ENCODE peak calls at places on chromosomes 11 and 22, in nine cellular contexts. O is GM23338, S is MM.1S, F is sigmoid colon, U is pancreas, A is lung, K is transverse colon, R is A549, B is heart right ventricle. I is an unnamed sample. For H3K4me1, the result is how much of the 10 kb centered on the place peaks cover.

GRCh38 chr11:8959546-8960166 is 4.6 kb downstream of the TMEM9B start:
- DNase-seq in O (peak), S (peak), F (no peak), U (no peak), A (peak), K (peak), R (peak), B (peak), I (peak)

GRCh38 chr11:109957000-109957399 is 136.2 kb upstream of the ZC3H12C start:
- DNase-seq in O (no peak), S (no peak), F (no peak), U (no peak), A (no peak), K (no peak), R (no peak), B (no peak), I (no peak)

GRCh38 chr11:74754507-74755255 is 6.0 kb downstream of the RNF169 start:
- DNase-seq in O (no peak), S (no peak), F (no peak), U (no peak), A (no peak), K (no peak), R (peak), B (no peak), I (no peak)

GRCh38 chr11:33500865-33501479 is 199.7 kb downstream of the C11orf91 start:
- DNase-seq in O (peak), S (peak), F (no peak), U (no peak), A (no peak), K (no peak), R (no peak), B (peak), I (peak)

GRCh38 chr11:1171985-1172728 is 14.4 kb downstream of the MUC5AC start:
- DNase-seq in O (no peak), S (no peak), F (no peak), U (no peak), A (no peak), K (no peak), R (no peak), B (no peak), I (no peak)

GRCh38 chr11:17413414-17414316 is 25.2 kb upstream of the KCNJ11 start:
- DNase-seq in O (no peak), S (no peak), F (no peak), U (peak), A (peak), K (peak), R (no peak), B (no peak), I (no peak)

GRCh38 chr11:834371-835316 is 1.9 kb downstream of the CD151 start:
- DNase-seq in O (no peak), S (no peak), F (peak), U (peak), A (peak), K (peak), R (peak), B (peak), I (no peak)

GRCh38 chr11:16986434-16987204 is 27.6 kb downstream of the PLEKHA7 start:
- DNase-seq in O (peak), S (peak), F (no peak), U (peak), A (peak), K (peak), R (no peak), B (no peak), I (no peak)

GRCh38 chr11:100338144-100338840 is 348.8 kb upstream of the ARHGAP42 start:
- DNase-seq in O (no peak), S (no peak), F (no peak), U (peak), A (no peak), K (no peak), R (no peak), B (no peak), I (no peak)

GRCh38 chr11:14189874-14190273 is 169.1 kb downstream of the RRAS2 start:
- DNase-seq in O (no peak), S (no peak), F (peak), U (no peak), A (peak), K (peak), R (no peak), B (no peak), I (no peak)

GRCh38 chr11:24511518-24511917 is 14.7 kb downstream of the LUZP2 start:
- DNase-seq in O (no peak), S (no peak), F (no peak), U (no peak), A (no peak), K (no peak), R (no peak), B (no peak), I (no peak)

GRCh38 chr11:71474141-71474770 is 21.3 kb downstream of the NADSYN1 start:
- DNase-seq in O (no peak), S (no peak), F (peak), U (no peak), A (no peak), K (no peak), R (no peak), B (no peak), I (no peak)

GRCh38 chr11:97871816-97872215 is 1148.9 kb upstream of the CNTN5 start:
- DNase-seq in O (no peak), S (peak), F (no peak), U (no peak), A (no peak), K (no peak), R (no peak), B (no peak), I (no peak)

GRCh38 chr11:8289426-8290047 is 25.9 kb upstream of the LMO1 start:
- DNase-seq in O (no peak), S (no peak), F (peak), U (no peak), A (no peak), K (no peak), R (no peak), B (no peak), I (peak)

GRCh38 chr11:13868710-13869403 is 93.7 kb upstream of the SPON1 start:
- DNase-seq in O (no peak), S (no peak), F (no peak), U (no peak), A (no peak), K (no peak), R (no peak), B (no peak), I (no peak)

GRCh38 chr22:36838119-36839030 is 21.5 kb upstream of the PVALB start:
- DNase-seq in O (no peak), S (no peak), F (no peak), U (peak), A (no peak), K (no peak), R (no peak), B (no peak), I (peak)

GRCh38 chr22:38080847-38081635 is 2.9 kb downstream of the SLC16A8 start:
- DNase-seq in O (peak), S (no peak), F (no peak), U (peak), A (no peak), K (peak), R (no peak), B (no peak), I (peak)

GRCh38 chr11:102457056-102457677 is 4.6 kb upstream of the TMEM123 start:
- DNase-seq in O (no peak), S (no peak), F (no peak), U (no peak), A (no peak), K (no peak), R (no peak), B (no peak), I (no peak)

GRCh38 chr11:61551630-61552029 is 29.2 kb downstream of the SYT7 start:
- DNase-seq in O (no peak), S (no peak), F (no peak), U (peak), A (no peak), K (no peak), R (peak), B (peak), I (no peak)

GRCh38 chr11:5405173-5405572 is 16.7 kb upstream of the OR51Q1 start:
- DNase-seq in O (no peak), S (no peak), F (no peak), U (no peak), A (no peak), K (no peak), R (no peak), B (no peak), I (no peak)

GRCh38 chr22:28019881-28020861 is 101.1 kb upstream of the PITPNB start:
- DNase-seq in O (peak), S (peak), F (peak), U (no peak), A (peak), K (peak), R (peak), B (peak), I (peak)

GRCh38 chr11:8375932-8376331 is 112.3 kb upstream of the LMO1 start:
- DNase-seq in O (no peak), S (no peak), F (peak), U (no peak), A (no peak), K (no peak), R (no peak), B (no peak), I (peak)

GRCh38 chr11:123630126-123630531 is 24.3 kb downstream of the SCN3B start:
- DNase-seq in O (no peak), S (no peak), F (no peak), U (no peak), A (no peak), K (no peak), R (no peak), B (no peak), I (no peak)

GRCh38 chr11:103047837-103048236 is 44.1 kb downstream of the DCUN1D5 start:
- DNase-seq in O (no peak), S (no peak), F (no peak), U (no peak), A (no peak), K (no peak), R (no peak), B (no peak), I (no peak)

GRCh38 chr11:12675951-12676711 is 1.9 kb downstream of the TEAD1 start:
- DNase-seq in O (no peak), S (peak), F (peak), U (no peak), A (no peak), K (no peak), R (no peak), B (no peak), I (peak)

GRCh38 chr11:3747704-3748103 is 49.6 kb downstream of the NUP98 start:
- DNase-seq in O (no peak), S (no peak), F (no peak), U (no peak), A (no peak), K (no peak), R (no peak), B (no peak), I (no peak)

GRCh38 chr11:10634407-10634806 is 59.1 kb downstream of the IRAG1 start:
- DNase-seq in O (no peak), S (no peak), F (no peak), U (no peak), A (no peak), K (no peak), R (no peak), B (no peak), I (no peak)

GRCh38 chr11:116221351-116221750 is 551.4 kb downstream of the BUD13 start:
- DNase-seq in O (no peak), S (no peak), F (no peak), U (no peak), A (no peak), K (no peak), R (no peak), B (no peak), I (no peak)

GRCh38 chr11:27319065-27319464 is 44.0 kb downstream of the CCDC34 start:
- DNase-seq in O (no peak), S (peak), F (no peak), U (no peak), A (no peak), K (no peak), R (peak), B (no peak), I (no peak)

GRCh38 chr11:113006916-113007445 is 45.8 kb downstream of the NCAM1 start:
- DNase-seq in O (no peak), S (no peak), F (no peak), U (no peak), A (no peak), K (no peak), R (no peak), B (no peak), I (peak)

GRCh38 chr11:108538022-108538424 is 39.8 kb upstream of the POGLUT3 start:
- DNase-seq in O (no peak), S (no peak), F (no peak), U (no peak), A (peak), K (peak), R (no peak), B (no peak), I (no peak)

GRCh38 chr11:77596626-77597025 is 6.9 kb downstream of the AQP11 start:
- DNase-seq in O (no peak), S (no peak), F (no peak), U (no peak), A (no peak), K (no peak), R (no peak), B (no peak), I (no peak)

GRCh38 chr11:325796-326591 is 5.3 kb upstream of the IFITM3 start:
- DNase-seq in O (no peak), S (no peak), F (peak), U (no peak), A (no peak), K (no peak), R (no peak), B (peak), I (no peak)

GRCh38 chr11:111912535-111912934 is at the start of gene HSPB2:
- DNase-seq in O (peak), S (no peak), F (peak), U (peak), A (no peak), K (no peak), R (no peak), B (peak), I (no peak)

DNA sequence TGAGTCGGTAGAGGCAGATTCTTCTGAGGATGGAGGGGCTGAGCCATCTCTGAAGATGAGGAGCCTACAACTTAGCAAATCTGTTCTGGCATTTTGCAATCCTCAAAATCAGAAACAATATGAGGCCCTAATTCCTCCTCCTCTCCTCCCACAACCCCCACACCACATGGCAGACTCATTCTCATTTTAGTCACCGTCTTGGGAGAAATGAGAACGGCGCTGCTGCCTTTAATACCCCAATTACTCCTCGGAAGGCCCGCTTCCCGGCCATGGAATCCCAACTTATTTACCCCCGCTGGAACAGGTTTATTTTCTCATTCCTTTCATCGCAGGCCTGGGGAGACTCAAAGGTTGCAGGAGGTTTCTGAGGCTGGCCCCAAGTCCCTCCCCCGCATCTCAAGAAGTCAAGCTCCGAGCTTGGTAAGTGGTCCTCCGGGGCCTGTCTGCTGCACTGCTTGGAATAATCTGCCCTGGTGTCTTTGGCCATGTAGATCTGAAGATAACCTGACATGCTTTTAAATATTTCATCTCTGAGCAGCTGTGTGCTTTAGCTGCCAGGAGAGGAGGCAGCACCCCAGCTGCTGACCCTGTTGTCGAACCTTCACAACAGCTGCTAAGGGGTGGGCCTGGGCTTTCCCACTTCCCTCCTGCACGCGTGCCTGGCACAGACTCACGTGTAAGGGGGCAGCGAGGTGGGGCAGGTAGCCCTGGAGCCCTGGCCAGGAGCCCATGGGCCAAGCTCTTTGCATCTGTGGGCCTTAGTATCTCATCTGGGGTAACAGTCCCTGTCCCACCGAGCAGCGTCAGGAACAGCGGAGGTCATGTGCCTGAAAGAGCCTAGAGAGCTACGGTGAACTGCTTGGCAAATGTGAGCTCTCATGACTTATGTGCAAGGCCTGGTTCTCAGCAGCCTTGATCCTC is 164.4 kb downstream of the ST3GAL4 start:
- DNase-seq in O (no peak), S (no peak), F (peak), U (no peak), A (no peak), K (no peak), R (no peak), B (no peak), I (no peak)
- H3K4me1 ChIP-seq in O (under half), S (under half), F (under half), U (under half), A (under half), K (under half), R (under half), B (under half), I (under half)

GRCh38 chr11:65558002-65558784 is at the start of gene LTBP3:
- DNase-seq in O (peak), S (peak), F (peak), U (peak), A (peak), K (peak), R (peak), B (peak), I (peak)
- TF ChIP-seq CTCF in O (no peak), S (no peak), F (no peak), U (no peak), A (no peak), K (no peak), R (no peak), B (peak), I (no peak)

DNA sequence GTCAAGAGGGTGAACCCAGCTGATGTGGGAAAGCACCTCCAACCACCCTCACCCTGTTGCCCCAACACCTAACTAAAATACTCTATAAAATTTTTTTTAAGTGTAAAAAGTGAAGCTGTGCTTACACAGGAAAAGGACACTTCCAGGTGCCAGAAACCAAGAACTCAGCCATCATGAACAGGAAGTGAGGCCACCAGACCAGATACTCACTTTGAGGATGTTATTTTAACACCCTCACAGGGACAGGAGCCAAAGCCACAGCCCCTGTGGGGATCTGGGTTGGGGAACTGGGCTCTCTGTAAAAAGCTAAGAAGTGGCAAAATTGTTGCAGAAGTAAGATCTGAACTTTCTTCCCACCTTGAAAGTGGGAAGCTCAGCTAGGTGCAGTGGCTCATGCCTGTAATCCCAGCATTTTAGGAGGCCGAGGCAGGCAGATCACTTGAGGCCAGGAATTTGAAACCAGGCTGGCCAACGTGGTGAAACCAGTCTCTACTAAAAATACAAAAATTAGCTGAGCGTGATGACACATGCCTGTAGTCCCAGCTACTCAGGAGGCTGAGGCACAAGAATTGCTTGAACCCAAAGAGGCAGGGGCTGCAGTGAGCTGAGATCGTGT is 3.8 kb downstream of the RSPH14 start:
- DNase-seq in O (no peak), S (peak), F (no peak), U (no peak), A (peak), K (peak), R (no peak), B (peak), I (no peak)
- H3K4me1 ChIP-seq in O (under half), S (half or more), F (under half), U (under half), A (under half), K (under half), R (under half), B (under half), I (under half)

GRCh38 chr22:45285431-45286058 is 796 bp downstream of the UPK3A start:
- DNase-seq in O (peak), S (no peak), F (no peak), U (no peak), A (no peak), K (no peak), R (no peak), B (no peak), I (peak)
- TF ChIP-seq CTCF in O (peak), S (no peak), F (no peak), U (no peak), A (no peak), K (no peak), R (no peak), B (peak), I (peak)

GRCh38 chr22:46079093-46079860 is 71.0 kb upstream of the PPARA start:
- DNase-seq in O (no peak), S (no peak), F (peak), U (peak), A (no peak), K (peak), R (no peak), B (no peak), I (no peak)

GRCh38 chr22:46081831-46082210 is 68.5 kb upstream of the PPARA start:
- DNase-seq in O (no peak), S (no peak), F (peak), U (peak), A (no peak), K (peak), R (no peak), B (no peak), I (peak)

GRCh38 chr22:46082633-46083032 is 67.7 kb upstream of the PPARA start:
- DNase-seq in O (no peak), S (no peak), F (peak), U (no peak), A (no peak), K (no peak), R (no peak), B (no peak), I (no peak)

GRCh38 chr22:46079861-46080821 is 70.2 kb upstream of the PPARA start:
- DNase-seq in O (no peak), S (no peak), F (peak), U (peak), A (no peak), K (peak), R (no peak), B (peak), I (no peak)

DNA sequence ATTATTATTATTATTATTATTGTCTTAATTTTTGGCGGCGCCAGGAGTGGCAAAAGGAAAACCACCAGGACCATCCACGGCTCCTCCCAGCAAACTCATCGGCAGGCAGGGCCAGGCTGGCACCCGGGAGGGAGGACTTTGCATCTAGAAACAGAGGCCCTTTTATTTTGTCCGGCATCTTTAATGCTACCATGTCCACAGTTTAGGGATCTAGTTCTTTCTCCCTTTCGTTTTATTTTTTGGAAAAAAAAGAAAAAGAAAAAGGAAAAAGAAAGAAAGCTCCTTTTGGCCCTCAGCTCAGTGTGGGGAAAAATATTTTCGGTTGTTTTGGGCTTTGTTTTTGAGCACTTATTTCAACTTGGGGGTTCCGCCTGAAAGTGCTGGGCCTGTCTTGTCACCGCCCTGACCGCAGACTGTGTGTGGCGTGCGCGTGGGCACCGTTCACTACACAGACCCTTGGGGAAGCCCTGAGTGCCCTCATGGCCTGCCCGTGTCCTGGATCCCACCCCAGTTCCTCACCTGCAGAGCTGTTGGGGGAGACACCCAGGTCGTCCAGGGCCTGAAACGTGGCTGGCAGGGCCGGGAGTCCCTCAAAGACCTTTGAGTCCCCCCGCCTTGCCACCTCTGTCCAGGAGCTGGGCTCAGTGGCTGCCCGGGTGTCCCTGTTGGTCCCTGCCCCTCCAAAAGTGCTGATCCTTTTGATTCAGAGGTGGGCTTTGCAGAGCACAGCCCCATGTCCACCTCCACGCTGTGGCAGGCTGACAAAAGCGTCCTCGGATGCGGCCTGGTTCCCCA is 69.1 kb upstream of the PPARA start:
- DNase-seq in O (no peak), S (no peak), F (peak), U (peak), A (no peak), K (peak), R (no peak), B (no peak), I (no peak)
- H3K4me1 ChIP-seq in O (under half), S (under half), F (half or more), U (half or more), A (under half), K (half or more), R (half or more), B (half or more), I (under half)